ENCODE peak calls at places on chromosomes 16 and 17, in six cellular contexts. One of them, this sample, is unnamed.

GRCh38 chr16:50268352-50268751 is 2.0 kb downstream of the ADCY7 start:
- DNase-seq in left ventricle myocardium inferior: no peak
- DNase-seq in prostate gland: no peak
- DNase-seq in coronary artery: no peak
- DNase-seq in H9: no peak
- DNase-seq in ascending aorta: no peak
- DNase-seq in this sample: no peak

GRCh38 chr17:62792122-62792800 is 15.9 kb downstream of the MARCHF10 start:
- DNase-seq in prostate gland: no peak
- DNase-seq in ascending aorta: peak
- DNase-seq in H9: no peak
- DNase-seq in coronary artery: no peak
- DNase-seq in left ventricle myocardium inferior: no peak
- DNase-seq in this sample: peak

GRCh38 chr17:42132941-42133340 is 10.3 kb downstream of the HSPB9 start:
- DNase-seq in H9: no peak
- DNase-seq in left ventricle myocardium inferior: peak
- DNase-seq in prostate gland: peak
- DNase-seq in coronary artery: no peak
- DNase-seq in ascending aorta: no peak
- DNase-seq in this sample: no peak

GRCh38 chr17:721540-721937 is 6.9 kb upstream of the VPS53 start:
- DNase-seq in coronary artery: no peak
- DNase-seq in H9: no peak
- DNase-seq in prostate gland: peak
- DNase-seq in ascending aorta: no peak
- DNase-seq in left ventricle myocardium inferior: no peak
- DNase-seq in this sample: no peak

GRCh38 chr17:75262112-75262606 is 480 bp downstream of the MRPS7 start:
- DNase-seq in coronary artery: no peak
- DNase-seq in left ventricle myocardium inferior: no peak
- DNase-seq in H9: no peak
- DNase-seq in ascending aorta: no peak
- DNase-seq in prostate gland: no peak
- DNase-seq in this sample: no peak

GRCh38 chr16:74455213-74455612 is 33.9 kb upstream of the CLEC18B start:
- DNase-seq in ascending aorta: no peak
- DNase-seq in prostate gland: no peak
- DNase-seq in left ventricle myocardium inferior: no peak
- DNase-seq in coronary artery: no peak
- DNase-seq in H9: no peak
- DNase-seq in this sample: no peak

GRCh38 chr17:67532326-67532871 is 155.3 kb downstream of the PITPNC1 start:
- DNase-seq in prostate gland: peak
- DNase-seq in coronary artery: peak
- DNase-seq in left ventricle myocardium inferior: peak
- DNase-seq in ascending aorta: no peak
- DNase-seq in H9: peak
- DNase-seq in this sample: no peak

GRCh38 chr16:77732241-77732946 is 10.1 kb downstream of the NUDT7 start:
- DNase-seq in H9: no peak
- DNase-seq in ascending aorta: no peak
- DNase-seq in left ventricle myocardium inferior: no peak
- DNase-seq in coronary artery: no peak
- DNase-seq in prostate gland: no peak
- DNase-seq in this sample: no peak

GRCh38 chr17:30950669-30951399 is 20.0 kb upstream of the RNF135 start:
- DNase-seq in H9: no peak
- DNase-seq in ascending aorta: peak
- DNase-seq in prostate gland: peak
- DNase-seq in coronary artery: no peak
- DNase-seq in left ventricle myocardium inferior: peak
- DNase-seq in this sample: no peak

GRCh38 chr16:11136600-11136999 is 119.4 kb downstream of the SOCS1 start:
- DNase-seq in ascending aorta: no peak
- DNase-seq in prostate gland: no peak
- DNase-seq in left ventricle myocardium inferior: peak
- DNase-seq in H9: peak
- DNase-seq in coronary artery: no peak
- DNase-seq in this sample: peak

GRCh38 chr17:65074778-65075250 is 18.3 kb upstream of the GNA13 start:
- DNase-seq in prostate gland: peak
- DNase-seq in coronary artery: no peak
- DNase-seq in H9: no peak
- DNase-seq in left ventricle myocardium inferior: peak
- DNase-seq in ascending aorta: no peak
- DNase-seq in this sample: no peak

GRCh38 chr17:9974460-9975381 is 69.7 kb upstream of the RCVRN start:
- DNase-seq in ascending aorta: no peak
- DNase-seq in prostate gland: no peak
- DNase-seq in left ventricle myocardium inferior: no peak
- DNase-seq in coronary artery: no peak
- DNase-seq in H9: no peak
- DNase-seq in this sample: no peak

GRCh38 chr17:27980035-27980434 is 62.4 kb upstream of the NLK start:
- DNase-seq in ascending aorta: no peak
- DNase-seq in prostate gland: no peak
- DNase-seq in left ventricle myocardium inferior: no peak
- DNase-seq in H9: no peak
- DNase-seq in coronary artery: no peak
- DNase-seq in this sample: peak

GRCh38 chr17:16477666-16478065 is 14.3 kb downstream of the LRRC75A start:
- DNase-seq in ascending aorta: no peak
- DNase-seq in left ventricle myocardium inferior: no peak
- DNase-seq in coronary artery: no peak
- DNase-seq in prostate gland: no peak
- DNase-seq in H9: no peak
- DNase-seq in this sample: no peak

GRCh38 chr17:64202683-64203430 is 60.2 kb downstream of the TEX2 start:
- DNase-seq in left ventricle myocardium inferior: no peak
- DNase-seq in prostate gland: no peak
- DNase-seq in coronary artery: no peak
- DNase-seq in H9: no peak
- DNase-seq in ascending aorta: no peak
- DNase-seq in this sample: peak

GRCh38 chr17:29619251-29619650 is 3.5 kb downstream of the CORO6 start:
- DNase-seq in H9: peak
- DNase-seq in coronary artery: no peak
- DNase-seq in left ventricle myocardium inferior: no peak
- DNase-seq in ascending aorta: no peak
- DNase-seq in prostate gland: no peak
- DNase-seq in this sample: no peak

GRCh38 chr16:66324785-66325184 is 41.7 kb upstream of the CDH5 start:
- DNase-seq in left ventricle myocardium inferior: no peak
- DNase-seq in H9: peak
- DNase-seq in prostate gland: no peak
- DNase-seq in coronary artery: no peak
- DNase-seq in ascending aorta: no peak
- DNase-seq in this sample: no peak

GRCh38 chr16:14549789-14550153 is 80.3 kb downstream of the PARN start:
- DNase-seq in ascending aorta: no peak
- DNase-seq in prostate gland: no peak
- DNase-seq in left ventricle myocardium inferior: no peak
- DNase-seq in coronary artery: no peak
- DNase-seq in H9: no peak
- DNase-seq in this sample: no peak

GRCh38 chr17:29369831-29370735 is 20.1 kb upstream of the TAOK1 start:
- DNase-seq in prostate gland: peak
- DNase-seq in ascending aorta: peak
- DNase-seq in coronary artery: no peak
- DNase-seq in H9: peak
- DNase-seq in left ventricle myocardium inferior: peak
- DNase-seq in this sample: peak

GRCh38 chr16:57723170-57723569 is 12.4 kb upstream of the KATNB1 start:
- DNase-seq in ascending aorta: no peak
- DNase-seq in coronary artery: no peak
- DNase-seq in H9: peak
- DNase-seq in prostate gland: no peak
- DNase-seq in left ventricle myocardium inferior: no peak
- DNase-seq in this sample: no peak

GRCh38 chr17:45222994-45223540 is 1.4 kb downstream of the FMNL1 start:
- DNase-seq in H9: peak
- DNase-seq in ascending aorta: no peak
- DNase-seq in left ventricle myocardium inferior: no peak
- DNase-seq in coronary artery: no peak
- DNase-seq in prostate gland: no peak
- DNase-seq in this sample: no peak

GRCh38 chr17:74089869-74090464 is 113.5 kb upstream of the RPL38 start:
- DNase-seq in left ventricle myocardium inferior: no peak
- DNase-seq in ascending aorta: peak
- DNase-seq in prostate gland: peak
- DNase-seq in H9: peak
- DNase-seq in coronary artery: no peak
- DNase-seq in this sample: peak

GRCh38 chr17:57363998-57364645 is 107.8 kb downstream of the MSI2 start:
- DNase-seq in left ventricle myocardium inferior: no peak
- DNase-seq in ascending aorta: no peak
- DNase-seq in H9: no peak
- DNase-seq in prostate gland: no peak
- DNase-seq in coronary artery: no peak
- DNase-seq in this sample: no peak

GRCh38 chr16:14194706-14195105 is 123.6 kb downstream of the MRTFB start:
- DNase-seq in ascending aorta: no peak
- DNase-seq in H9: no peak
- DNase-seq in left ventricle myocardium inferior: no peak
- DNase-seq in coronary artery: no peak
- DNase-seq in prostate gland: no peak
- DNase-seq in this sample: no peak

GRCh38 chr17:83104577-83105505 is 25.4 kb downstream of the METRNL start:
- DNase-seq in ascending aorta: no peak
- DNase-seq in prostate gland: no peak
- DNase-seq in H9: no peak
- DNase-seq in left ventricle myocardium inferior: no peak
- DNase-seq in coronary artery: no peak
- DNase-seq in this sample: no peak
- TF ChIP-seq CTCF in ascending aorta: no peak
- TF ChIP-seq CTCF in prostate gland: no peak
- TF ChIP-seq CTCF in H9: no peak
- TF ChIP-seq CTCF in left ventricle myocardium inferior: no peak
- TF ChIP-seq CTCF in coronary artery: no peak
- TF ChIP-seq CTCF in this sample: no peak

DNA sequence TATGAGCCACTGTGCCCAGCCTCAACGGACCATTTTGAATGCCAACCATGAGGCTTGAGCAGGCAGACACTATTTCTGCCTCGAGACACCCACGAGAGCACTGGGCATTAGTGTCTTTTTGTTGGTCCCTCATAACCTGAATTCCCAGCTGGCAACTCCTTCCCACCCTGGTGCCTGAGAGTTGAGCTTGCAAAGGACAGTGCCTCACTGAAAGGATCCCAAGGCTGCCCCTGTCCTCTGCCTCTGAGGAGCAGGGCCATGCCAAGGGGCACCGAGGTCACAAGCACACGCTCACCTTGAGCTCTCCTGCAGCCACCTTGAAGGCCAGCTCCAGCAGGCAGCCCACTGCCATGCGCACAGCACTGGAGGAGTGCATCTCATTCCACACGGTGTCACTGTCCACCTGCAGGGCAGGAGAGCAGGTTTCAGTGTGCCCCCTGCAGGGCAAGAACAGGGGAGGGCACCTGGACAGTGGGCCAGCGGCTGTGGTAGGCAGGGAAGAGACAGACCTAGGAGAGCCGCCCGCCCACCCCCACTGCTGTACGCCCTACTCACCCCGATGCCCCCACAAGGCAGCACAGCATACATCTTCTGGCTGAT is 12.8 kb downstream of the G6PC3 start:
- DNase-seq in coronary artery: no peak
- DNase-seq in prostate gland: no peak
- DNase-seq in left ventricle myocardium inferior: no peak
- DNase-seq in ascending aorta: no peak
- DNase-seq in H9: peak
- DNase-seq in this sample: peak
- TF ChIP-seq CTCF in coronary artery: no peak
- TF ChIP-seq CTCF in prostate gland: no peak
- TF ChIP-seq CTCF in left ventricle myocardium inferior: peak
- TF ChIP-seq CTCF in ascending aorta: no peak
- TF ChIP-seq CTCF in H9: peak
- TF ChIP-seq CTCF in this sample: peak

GRCh38 chr17:38867179-38867994 is 2.5 kb upstream of the LASP1 start:
- DNase-seq in coronary artery: no peak
- DNase-seq in prostate gland: no peak
- DNase-seq in ascending aorta: no peak
- DNase-seq in H9: peak
- DNase-seq in left ventricle myocardium inferior: peak
- DNase-seq in this sample: peak

GRCh38 chr17:38861399-38861843 is 7.9 kb upstream of the RPL23 start:
- DNase-seq in prostate gland: no peak
- DNase-seq in left ventricle myocardium inferior: no peak
- DNase-seq in coronary artery: no peak
- DNase-seq in H9: peak
- DNase-seq in ascending aorta: no peak
- DNase-seq in this sample: no peak

GRCh38 chr17:38868968-38869646 is 751 bp upstream of the LASP1 start:
- DNase-seq in left ventricle myocardium inferior: peak
- DNase-seq in coronary artery: peak
- DNase-seq in prostate gland: peak
- DNase-seq in ascending aorta: peak
- DNase-seq in H9: peak
- DNase-seq in this sample: peak

GRCh38 chr17:38868095-38868967 is 1.5 kb upstream of the LASP1 start:
- DNase-seq in prostate gland: no peak
- DNase-seq in ascending aorta: peak
- DNase-seq in H9: no peak
- DNase-seq in left ventricle myocardium inferior: peak
- DNase-seq in coronary artery: peak
- DNase-seq in this sample: peak

GRCh38 chr17:38864636-38865398 is 5.0 kb upstream of the LASP1 start:
- DNase-seq in ascending aorta: no peak
- DNase-seq in coronary artery: no peak
- DNase-seq in left ventricle myocardium inferior: no peak
- DNase-seq in prostate gland: no peak
- DNase-seq in H9: peak
- DNase-seq in this sample: no peak
- TF ChIP-seq CTCF in ascending aorta: no peak
- TF ChIP-seq CTCF in coronary artery: no peak
- TF ChIP-seq CTCF in left ventricle myocardium inferior: no peak
- TF ChIP-seq CTCF in prostate gland: no peak
- TF ChIP-seq CTCF in H9: peak
- TF ChIP-seq CTCF in this sample: no peak

GRCh38 chr17:4895676-4896331 is 3.5 kb upstream of the C17orf107 start:
- DNase-seq in ascending aorta: no peak
- DNase-seq in prostate gland: no peak
- DNase-seq in H9: peak
- DNase-seq in coronary artery: peak
- DNase-seq in left ventricle myocardium inferior: no peak
- DNase-seq in this sample: no peak
- TF ChIP-seq CTCF in ascending aorta: no peak
- TF ChIP-seq CTCF in prostate gland: no peak
- TF ChIP-seq CTCF in H9: peak
- TF ChIP-seq CTCF in coronary artery: no peak
- TF ChIP-seq CTCF in left ventricle myocardium inferior: no peak
- TF ChIP-seq CTCF in this sample: no peak

GRCh38 chr16:26963109-26963508 is 103.6 kb upstream of the C16orf82 start:
- DNase-seq in left ventricle myocardium inferior: no peak
- DNase-seq in H9: peak
- DNase-seq in prostate gland: no peak
- DNase-seq in ascending aorta: no peak
- DNase-seq in coronary artery: no peak
- DNase-seq in this sample: no peak
- TF ChIP-seq CTCF in left ventricle myocardium inferior: no peak
- TF ChIP-seq CTCF in H9: peak
- TF ChIP-seq CTCF in prostate gland: no peak
- TF ChIP-seq CTCF in ascending aorta: no peak
- TF ChIP-seq CTCF in coronary artery: no peak
- TF ChIP-seq CTCF in this sample: peak

GRCh38 chr17:49012893-49013255 is 15.7 kb downstream of the IGF2BP1 start:
- DNase-seq in prostate gland: no peak
- DNase-seq in left ventricle myocardium inferior: no peak
- DNase-seq in ascending aorta: no peak
- DNase-seq in coronary artery: no peak
- DNase-seq in H9: peak
- DNase-seq in this sample: no peak
- TF ChIP-seq CTCF in prostate gland: no peak
- TF ChIP-seq CTCF in left ventricle myocardium inferior: no peak
- TF ChIP-seq CTCF in ascending aorta: no peak
- TF ChIP-seq CTCF in coronary artery: no peak
- TF ChIP-seq CTCF in H9: no peak
- TF ChIP-seq CTCF in this sample: no peak

This sample was measured in PC-9.